ENCODE peak calls at places on chromosome 14, in four cellular contexts. J, H, N and I are unnamed samples.

GRCh38 chr14:42671636-42672035 is 1065.0 kb downstream of the LRFN5 start:
- DNase-seq in N (no peak), J (no peak), H (no peak), I (no peak)

GRCh38 chr14:70078329-70078728 is 110.4 kb downstream of the SLC8A3 start:
- DNase-seq in J (no peak), H (no peak), N (no peak), I (no peak)

GRCh38 chr14:54085137-54085810 is 128.6 kb upstream of the BMP4 start:
- DNase-seq in N (no peak), J (no peak), H (no peak), I (no peak)

GRCh38 chr14:38209572-38210159 is 2.0 kb downstream of the SSTR1 start:
- DNase-seq in N (no peak), H (no peak), J (no peak), I (no peak)

GRCh38 chr14:50972734-50973133 is 28.5 kb upstream of the PYGL start:
- DNase-seq in N (no peak), H (no peak), J (no peak), I (no peak)

GRCh38 chr14:103626150-103626850 is 2.7 kb upstream of the KLC1 start:
- DNase-seq in H (no peak), J (no peak), N (no peak), I (no peak)

GRCh38 chr14:51283402-51283825 is 43.4 kb downstream of the TMX1 start:
- DNase-seq in J (peak), H (no peak), N (peak), I (peak)

GRCh38 chr14:71355324-71356201 is 448.3 kb downstream of the PCNX1 start:
- DNase-seq in N (no peak), J (peak), H (no peak), I (no peak)

GRCh38 chr14:24249230-24250021 is 7.0 kb upstream of the TINF2 start:
- DNase-seq in J (no peak), H (no peak), N (no peak), I (no peak)

GRCh38 chr14:71168564-71168963 is 261.3 kb downstream of the PCNX1 start:
- DNase-seq in H (no peak), N (no peak), J (no peak), I (no peak)

GRCh38 chr14:32372154-32372553 is 43.1 kb downstream of the AKAP6 start:
- DNase-seq in N (no peak), J (peak), H (no peak), I (no peak)

GRCh38 chr14:104892517-104893434 is 27.7 kb downstream of the CEP170B start:
- DNase-seq in H (peak), J (no peak), N (no peak), I (no peak)

GRCh38 chr14:90540437-90540836 is 143.6 kb downstream of the CALM1 start:
- DNase-seq in J (no peak), H (no peak), N (no peak), I (no peak)

GRCh38 chr14:77024171-77024627 is 4.3 kb downstream of the IRF2BPL start:
- DNase-seq in H (peak), J (no peak), N (no peak), I (peak)

GRCh38 chr14:93133476-93133875 is 17.8 kb upstream of the ITPK1 start:
- DNase-seq in J (peak), H (no peak), N (no peak), I (no peak)

GRCh38 chr14:55874785-55875184 is 243.4 kb upstream of the PELI2 start:
- DNase-seq in J (no peak), H (no peak), N (no peak), I (no peak)